ENCODE peak calls at places on chromosomes 12 and 14, in seven cellular contexts. One of them, this sample, is unnamed.

GRCh38 chr14:74604896-74605295 is 7.1 kb downstream of the LTBP2 start:
- DNase-seq in astrocyte: no peak
- DNase-seq in CD8-positive, alpha-beta memory T cell: no peak
- DNase-seq in left ventricle myocardium inferior: no peak
- DNase-seq in right lobe of liver: no peak
- DNase-seq in suprapubic skin: no peak
- DNase-seq in uterus: no peak
- DNase-seq in this sample: no peak

GRCh38 chr14:74548881-74549280 is 55.3 kb downstream of the ISCA2 start:
- DNase-seq in suprapubic skin: no peak
- DNase-seq in left ventricle myocardium inferior: peak; percentile 83
- DNase-seq in right lobe of liver: no peak
- DNase-seq in astrocyte: no peak
- DNase-seq in CD8-positive, alpha-beta memory T cell: no peak
- DNase-seq in uterus: peak; percentile 57
- DNase-seq in this sample: peak; percentile 69

GRCh38 chr12:26269554-26270284 is 74.3 kb downstream of the SSPN start:
- DNase-seq in left ventricle myocardium inferior: no peak
- DNase-seq in astrocyte: no peak
- DNase-seq in CD8-positive, alpha-beta memory T cell: no peak
- DNase-seq in right lobe of liver: no peak
- DNase-seq in uterus: no peak
- DNase-seq in suprapubic skin: no peak
- DNase-seq in this sample: no peak

GRCh38 chr12:26271889-26272492 is 76.6 kb downstream of the SSPN start:
- DNase-seq in right lobe of liver: no peak
- DNase-seq in suprapubic skin: no peak
- DNase-seq in CD8-positive, alpha-beta memory T cell: no peak
- DNase-seq in uterus: peak; percentile 89
- DNase-seq in left ventricle myocardium inferior: peak; percentile 82
- DNase-seq in astrocyte: peak; percentile 92
- DNase-seq in this sample: peak; percentile 80

GRCh38 chr12:128786741-128787391 is 36.9 kb downstream of the SLC15A4 start:
- DNase-seq in right lobe of liver: no peak
- DNase-seq in astrocyte: no peak
- DNase-seq in CD8-positive, alpha-beta memory T cell: no peak
- DNase-seq in suprapubic skin: peak; percentile 59
- DNase-seq in left ventricle myocardium inferior: no peak
- DNase-seq in uterus: no peak
- DNase-seq in this sample: no peak

GRCh38 chr14:75229923-75230792 is 48.5 kb upstream of the FOS start:
- DNase-seq in uterus: no peak
- DNase-seq in astrocyte: peak; percentile 69
- DNase-seq in suprapubic skin: no peak
- DNase-seq in left ventricle myocardium inferior: peak; percentile 71
- DNase-seq in right lobe of liver: peak; percentile 74
- DNase-seq in CD8-positive, alpha-beta memory T cell: peak; percentile 52
- DNase-seq in this sample: peak; percentile 87

GRCh38 chr12:29220632-29221336 is 71.7 kb downstream of the FAR2 start:
- DNase-seq in right lobe of liver: no peak
- DNase-seq in left ventricle myocardium inferior: no peak
- DNase-seq in suprapubic skin: no peak
- DNase-seq in uterus: no peak
- DNase-seq in astrocyte: no peak
- DNase-seq in CD8-positive, alpha-beta memory T cell: no peak
- DNase-seq in this sample: no peak

GRCh38 chr12:124601699-124602098 is 34.3 kb upstream of the NCOR2 start:
- DNase-seq in suprapubic skin: no peak
- DNase-seq in CD8-positive, alpha-beta memory T cell: no peak
- DNase-seq in uterus: no peak
- DNase-seq in right lobe of liver: no peak
- DNase-seq in left ventricle myocardium inferior: no peak
- DNase-seq in astrocyte: no peak
- DNase-seq in this sample: no peak

GRCh38 chr14:86858591-86858990 is 1134.4 kb downstream of the GALC start:
- DNase-seq in uterus: no peak
- DNase-seq in CD8-positive, alpha-beta memory T cell: no peak
- DNase-seq in right lobe of liver: no peak
- DNase-seq in left ventricle myocardium inferior: no peak
- DNase-seq in astrocyte: peak; percentile 17
- DNase-seq in suprapubic skin: no peak
- DNase-seq in this sample: no peak

GRCh38 chr14:88168498-88169165 is 154.4 kb downstream of the KCNK10 start:
- DNase-seq in uterus: no peak
- DNase-seq in left ventricle myocardium inferior: no peak
- DNase-seq in astrocyte: no peak
- DNase-seq in CD8-positive, alpha-beta memory T cell: peak; percentile 45
- DNase-seq in right lobe of liver: peak; percentile 53
- DNase-seq in suprapubic skin: no peak
- DNase-seq in this sample: peak; percentile 75

GRCh38 chr12:58148405-58148804 is 207.0 kb downstream of the ATP23 start:
- DNase-seq in suprapubic skin: no peak
- DNase-seq in right lobe of liver: no peak
- DNase-seq in CD8-positive, alpha-beta memory T cell: no peak
- DNase-seq in astrocyte: peak; percentile 90
- DNase-seq in left ventricle myocardium inferior: no peak
- DNase-seq in uterus: peak; percentile 18
- DNase-seq in this sample: no peak

GRCh38 chr14:106831322-106831720 is 1304.9 kb downstream of the TMEM121 start:
- DNase-seq in suprapubic skin: no peak
- DNase-seq in right lobe of liver: no peak
- DNase-seq in left ventricle myocardium inferior: no peak
- DNase-seq in CD8-positive, alpha-beta memory T cell: peak; percentile 37
- DNase-seq in uterus: no peak
- DNase-seq in astrocyte: no peak
- DNase-seq in this sample: peak; percentile 81

GRCh38 chr12:4031703-4032291 is 158.6 kb upstream of the PARP11 start:
- DNase-seq in right lobe of liver: peak; percentile 47
- DNase-seq in suprapubic skin: no peak
- DNase-seq in CD8-positive, alpha-beta memory T cell: no peak
- DNase-seq in left ventricle myocardium inferior: peak; percentile 20
- DNase-seq in astrocyte: peak; percentile 51
- DNase-seq in uterus: peak; percentile 26
- DNase-seq in this sample: peak; percentile 75

GRCh38 chr12:87768884-87769283 is 260.3 kb downstream of the C12orf50 start:
- DNase-seq in astrocyte: no peak
- DNase-seq in right lobe of liver: no peak
- DNase-seq in CD8-positive, alpha-beta memory T cell: no peak
- DNase-seq in suprapubic skin: no peak
- DNase-seq in uterus: no peak
- DNase-seq in left ventricle myocardium inferior: no peak
- DNase-seq in this sample: no peak

GRCh38 chr12:109709401-109710278 is 4.0 kb upstream of the FAM222A start:
- DNase-seq in suprapubic skin: no peak
- DNase-seq in right lobe of liver: no peak
- DNase-seq in uterus: no peak
- DNase-seq in astrocyte: no peak
- DNase-seq in left ventricle myocardium inferior: no peak
- DNase-seq in CD8-positive, alpha-beta memory T cell: no peak
- DNase-seq in this sample: no peak

GRCh38 chr12:47378222-47378582 is 298.4 kb upstream of the AMIGO2 start:
- DNase-seq in suprapubic skin: no peak
- DNase-seq in uterus: no peak
- DNase-seq in astrocyte: no peak
- DNase-seq in CD8-positive, alpha-beta memory T cell: no peak
- DNase-seq in left ventricle myocardium inferior: no peak
- DNase-seq in right lobe of liver: no peak
- DNase-seq in this sample: no peak

GRCh38 chr12:48996794-48997718 is 2.1 kb downstream of the DDN start:
- DNase-seq in CD8-positive, alpha-beta memory T cell: peak; percentile 61
- DNase-seq in left ventricle myocardium inferior: peak; percentile 80
- DNase-seq in uterus: peak; percentile 63
- DNase-seq in suprapubic skin: no peak
- DNase-seq in right lobe of liver: peak; percentile 79
- DNase-seq in astrocyte: peak; percentile 37
- DNase-seq in this sample: peak; percentile 93

DNA sequence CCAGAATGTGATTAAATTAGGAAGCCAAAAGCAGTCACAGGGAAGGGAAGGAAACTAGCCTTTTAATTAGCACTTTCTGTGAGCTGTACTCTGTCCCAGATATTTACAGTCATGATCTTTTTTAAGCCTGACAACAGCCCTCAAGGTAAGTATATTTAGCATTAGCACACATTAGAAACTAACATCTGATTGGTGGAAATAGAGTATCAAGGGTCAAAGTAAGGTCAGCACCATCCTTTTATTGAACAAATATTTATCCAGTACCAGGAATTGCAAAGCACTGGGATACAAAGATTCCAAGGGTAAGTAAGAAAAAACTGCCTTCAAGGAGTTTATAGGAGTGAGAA is 28.2 kb downstream of the RPGRIP1 start:
- DNase-seq in uterus: no peak
- DNase-seq in right lobe of liver: no peak
- DNase-seq in CD8-positive, alpha-beta memory T cell: no peak
- DNase-seq in left ventricle myocardium inferior: no peak
- DNase-seq in astrocyte: no peak
- DNase-seq in suprapubic skin: no peak
- DNase-seq in this sample: no peak
- H3K27ac ChIP-seq in uterus: no peak overlapping the region
- H3K27ac ChIP-seq in right lobe of liver: peak overlapping the region; percentile 73
- H3K27ac ChIP-seq in CD8-positive, alpha-beta memory T cell: peak overlapping the region; percentile 18
- H3K27ac ChIP-seq in left ventricle myocardium inferior: peak overlapping the region; percentile 79
- H3K27ac ChIP-seq in astrocyte: no peak overlapping the region
- H3K27ac ChIP-seq in suprapubic skin: peak overlapping the region; percentile 59
- H3K27ac ChIP-seq in this sample: peak overlapping the region; percentile 72

DNA sequence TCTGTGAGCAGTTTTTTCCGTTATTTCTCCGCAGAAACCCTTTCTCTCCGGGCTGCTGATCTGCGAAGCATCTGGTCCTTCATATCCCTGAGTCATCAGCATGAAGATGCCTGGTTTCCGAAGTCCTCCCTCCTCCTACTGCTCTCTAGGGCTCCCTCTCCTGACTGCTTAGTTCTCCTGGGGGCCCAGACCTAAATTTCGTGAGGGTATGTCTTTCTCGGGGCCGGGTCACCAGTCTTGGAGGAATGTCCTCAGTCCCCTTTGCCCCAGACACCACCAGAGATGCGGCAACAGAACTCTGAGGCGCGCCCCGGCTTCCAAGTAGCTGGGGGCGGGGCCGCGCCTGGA is 622 bp upstream of the BICDL1 start:
- DNase-seq in CD8-positive, alpha-beta memory T cell: no peak
- DNase-seq in uterus: no peak
- DNase-seq in astrocyte: peak; percentile 49
- DNase-seq in suprapubic skin: no peak
- DNase-seq in left ventricle myocardium inferior: no peak
- DNase-seq in right lobe of liver: no peak
- DNase-seq in this sample: no peak
- H3K27ac ChIP-seq in CD8-positive, alpha-beta memory T cell: peak overlapping the region; percentile 59
- H3K27ac ChIP-seq in uterus: no peak overlapping the region
- H3K27ac ChIP-seq in astrocyte: no peak overlapping the region
- H3K27ac ChIP-seq in suprapubic skin: no peak overlapping the region
- H3K27ac ChIP-seq in left ventricle myocardium inferior: no peak overlapping the region
- H3K27ac ChIP-seq in right lobe of liver: no peak overlapping the region
- H3K27ac ChIP-seq in this sample: peak overlapping the region; percentile 88

DNA sequence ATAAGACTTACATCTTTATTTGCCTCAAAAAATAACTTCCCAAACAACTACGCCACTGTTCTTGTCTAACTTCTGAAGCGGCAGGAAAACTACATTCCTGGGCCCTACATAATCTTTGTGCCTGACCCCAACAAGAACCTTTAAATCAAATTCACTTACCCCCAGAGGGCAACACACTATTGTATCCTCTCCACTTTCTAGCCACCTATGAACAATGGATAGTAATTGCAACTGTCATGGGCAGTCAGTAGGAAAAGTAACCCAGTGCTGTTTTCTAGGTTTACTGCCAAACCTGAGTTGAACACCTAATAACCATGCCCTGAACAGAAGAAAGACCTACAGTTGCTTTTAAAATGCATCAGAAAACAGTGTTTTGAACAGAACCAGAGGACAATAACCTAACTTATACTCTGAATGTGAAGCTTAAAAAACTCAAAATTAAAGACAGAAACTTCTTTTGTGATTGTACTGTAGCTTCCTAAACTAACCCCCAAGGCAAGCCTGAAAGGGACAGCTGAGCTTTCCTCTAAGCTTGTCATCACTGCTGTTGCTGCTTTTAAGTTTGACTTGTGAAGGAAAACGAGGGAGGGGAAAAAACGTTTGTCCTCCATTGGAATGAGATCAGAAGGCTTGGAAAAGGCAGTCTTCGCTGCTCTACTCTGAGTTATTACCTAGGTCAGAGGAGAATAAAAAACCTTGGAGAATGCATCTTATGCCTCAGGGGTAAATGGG is 195.7 kb downstream of the SOX5 start:
- DNase-seq in right lobe of liver: no peak
- DNase-seq in uterus: no peak
- DNase-seq in CD8-positive, alpha-beta memory T cell: no peak
- DNase-seq in left ventricle myocardium inferior: no peak
- DNase-seq in astrocyte: no peak
- DNase-seq in suprapubic skin: no peak
- DNase-seq in this sample: no peak
- H3K27ac ChIP-seq in right lobe of liver: no peak overlapping the region
- H3K27ac ChIP-seq in uterus: no peak overlapping the region
- H3K27ac ChIP-seq in CD8-positive, alpha-beta memory T cell: no peak overlapping the region
- H3K27ac ChIP-seq in left ventricle myocardium inferior: no peak overlapping the region
- H3K27ac ChIP-seq in astrocyte: no peak overlapping the region
- H3K27ac ChIP-seq in suprapubic skin: no peak overlapping the region
- H3K27ac ChIP-seq in this sample: no peak overlapping the region

GRCh38 chr14:102671410-102671809 is 79.0 kb downstream of the RCOR1 start:
- DNase-seq in suprapubic skin: no peak
- DNase-seq in astrocyte: no peak
- DNase-seq in CD8-positive, alpha-beta memory T cell: no peak
- DNase-seq in uterus: no peak
- DNase-seq in left ventricle myocardium inferior: no peak
- DNase-seq in right lobe of liver: no peak
- DNase-seq in this sample: no peak

GRCh38 chr14:102672410-102672960 is 80.0 kb downstream of the RCOR1 start:
- DNase-seq in right lobe of liver: no peak
- DNase-seq in astrocyte: no peak
- DNase-seq in suprapubic skin: no peak
- DNase-seq in uterus: no peak
- DNase-seq in CD8-positive, alpha-beta memory T cell: no peak
- DNase-seq in left ventricle myocardium inferior: no peak
- DNase-seq in this sample: no peak

GRCh38 chr14:102666635-102667034 is 74.2 kb downstream of the RCOR1 start:
- DNase-seq in suprapubic skin: no peak
- DNase-seq in right lobe of liver: no peak
- DNase-seq in uterus: no peak
- DNase-seq in left ventricle myocardium inferior: no peak
- DNase-seq in astrocyte: peak; percentile 48
- DNase-seq in CD8-positive, alpha-beta memory T cell: no peak
- DNase-seq in this sample: no peak

GRCh38 chr14:102665665-102666064 is 73.2 kb downstream of the RCOR1 start:
- DNase-seq in right lobe of liver: no peak
- DNase-seq in uterus: no peak
- DNase-seq in astrocyte: no peak
- DNase-seq in suprapubic skin: no peak
- DNase-seq in CD8-positive, alpha-beta memory T cell: no peak
- DNase-seq in left ventricle myocardium inferior: no peak
- DNase-seq in this sample: no peak

DNA sequence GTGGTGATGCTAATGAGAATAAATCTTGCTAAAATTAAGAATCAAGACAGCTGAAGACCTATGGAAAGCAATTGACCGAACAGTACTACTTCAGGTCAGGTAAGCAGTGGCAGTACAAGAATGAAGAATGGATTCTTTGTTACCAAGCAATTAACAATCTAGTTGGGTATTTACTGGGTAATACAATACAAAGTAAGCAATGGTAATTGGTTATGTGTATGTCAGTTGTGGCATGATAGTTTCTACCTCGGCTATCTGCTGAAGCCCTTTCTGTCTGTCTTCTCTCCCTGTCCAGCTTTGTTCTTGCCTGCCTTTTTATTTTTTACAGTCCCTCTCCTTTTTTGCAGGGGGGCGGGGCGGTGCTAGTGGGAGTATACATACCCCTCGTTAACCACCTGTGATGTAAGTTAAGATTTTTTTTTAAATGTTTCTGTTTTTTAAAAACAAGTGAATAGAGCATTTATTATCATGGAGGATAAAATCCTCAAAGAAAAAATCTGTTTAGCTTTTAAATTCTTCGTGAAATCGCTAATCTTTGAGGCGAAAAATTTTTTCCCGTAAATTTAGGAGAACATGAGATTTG is 75.9 kb downstream of the RCOR1 start:
- DNase-seq in right lobe of liver: no peak
- DNase-seq in astrocyte: no peak
- DNase-seq in uterus: no peak
- DNase-seq in suprapubic skin: no peak
- DNase-seq in left ventricle myocardium inferior: no peak
- DNase-seq in CD8-positive, alpha-beta memory T cell: no peak
- DNase-seq in this sample: no peak
- H3K27ac ChIP-seq in right lobe of liver: no peak overlapping the region
- H3K27ac ChIP-seq in astrocyte: no peak overlapping the region
- H3K27ac ChIP-seq in uterus: no peak overlapping the region
- H3K27ac ChIP-seq in suprapubic skin: no peak overlapping the region
- H3K27ac ChIP-seq in left ventricle myocardium inferior: no peak overlapping the region
- H3K27ac ChIP-seq in CD8-positive, alpha-beta memory T cell: no peak overlapping the region
- H3K27ac ChIP-seq in this sample: no peak overlapping the region

This sample was measured in spleen.